ENCODE peak calls at places on chromosome 18, in five cellular contexts. One of them, this sample, is unnamed.

GRCh38 chr18:2104620-2105462 is 466.5 kb downstream of the METTL4 start:
- DNase-seq in tibial artery: no peak
- DNase-seq in H7: peak; percentile 55
- DNase-seq in C1 segment of cervical spinal cord: peak; percentile 6
- DNase-seq in AG04449: no peak
- DNase-seq in this sample: peak; percentile 6

GRCh38 chr18:51211552-51211951 is 14.1 kb upstream of the MEX3C start:
- DNase-seq in C1 segment of cervical spinal cord: no peak
- DNase-seq in AG04449: no peak
- DNase-seq in tibial artery: peak; percentile 53
- DNase-seq in H7: no peak
- DNase-seq in this sample: no peak

GRCh38 chr18:9612215-9612830 is 2.0 kb downstream of the PPP4R1 start:
- DNase-seq in tibial artery: no peak
- DNase-seq in AG04449: no peak
- DNase-seq in C1 segment of cervical spinal cord: no peak
- DNase-seq in H7: peak; percentile 34
- DNase-seq in this sample: peak; percentile 71

GRCh38 chr18:39434223-39434622 is 1868.6 kb upstream of the CELF4 start:
- DNase-seq in AG04449: no peak
- DNase-seq in C1 segment of cervical spinal cord: no peak
- DNase-seq in H7: no peak
- DNase-seq in tibial artery: no peak
- DNase-seq in this sample: no peak

GRCh38 chr18:55477537-55478300 is 110.3 kb downstream of the TCF4 start:
- DNase-seq in C1 segment of cervical spinal cord: peak; percentile 30
- DNase-seq in H7: no peak
- DNase-seq in tibial artery: peak; percentile 31
- DNase-seq in AG04449: no peak
- DNase-seq in this sample: no peak

GRCh38 chr18:22254088-22254487 is 84.7 kb downstream of the GATA6 start:
- DNase-seq in C1 segment of cervical spinal cord: no peak
- DNase-seq in AG04449: no peak
- DNase-seq in H7: no peak
- DNase-seq in tibial artery: no peak
- DNase-seq in this sample: no peak

GRCh38 chr18:47679864-47680263 is 250.6 kb downstream of the SMAD2 start:
- DNase-seq in tibial artery: no peak
- DNase-seq in C1 segment of cervical spinal cord: no peak
- DNase-seq in H7: no peak
- DNase-seq in AG04449: no peak
- DNase-seq in this sample: no peak

GRCh38 chr18:21914739-21915319 is 174.2 kb downstream of the MIB1 start:
- DNase-seq in C1 segment of cervical spinal cord: no peak
- DNase-seq in H7: peak; percentile 39
- DNase-seq in tibial artery: no peak
- DNase-seq in AG04449: no peak
- DNase-seq in this sample: peak; percentile 0

GRCh38 chr18:26057208-26057821 is 33.1 kb downstream of the SS18 start:
- DNase-seq in H7: no peak
- DNase-seq in C1 segment of cervical spinal cord: no peak
- DNase-seq in tibial artery: no peak
- DNase-seq in AG04449: no peak
- DNase-seq in this sample: no peak

GRCh38 chr18:62717059-62717849 is 1.9 kb downstream of the PHLPP1 start:
- DNase-seq in tibial artery: no peak
- DNase-seq in C1 segment of cervical spinal cord: peak; percentile 54
- DNase-seq in H7: no peak
- DNase-seq in AG04449: no peak
- DNase-seq in this sample: peak; percentile 57